ENCODE peak calls at places on chromosomes 3 and 15, in seven cellular contexts. G is spleen, F is neural progenitor cell, K is cardiac muscle cell, X is colonic mucosa, R is upper lobe of left lung, E is GM23338. Q is an unnamed sample. For H3K36me3 and H3K4me1, the result is how much of the 10 kb centered on the place peaks cover.

GRCh38 chr15:28974142-28974541 is 88.4 kb downstream of the APBA2 start:
- DNase-seq in G (peak), F (no peak), K (no peak), X (no peak), R (no peak), E (no peak), Q (no peak)

GRCh38 chr3:104628185-104628789 is 738.4 kb upstream of the ALCAM start:
- DNase-seq in G (no peak), F (peak), K (peak), X (no peak), R (no peak), E (peak), Q (no peak)

GRCh38 chr15:69049976-69050375 is 35.5 kb downstream of the NOX5 start:
- DNase-seq in G (no peak), F (no peak), K (no peak), X (no peak), R (no peak), E (no peak), Q (no peak)

GRCh38 chr15:89129123-89129815 is 41.0 kb downstream of the ABHD2 start:
- DNase-seq in G (peak), F (peak), K (peak), X (peak), R (peak), E (peak), Q (peak)

GRCh38 chr15:66981746-66982145 is 83.7 kb upstream of the SMAD3 start:
- DNase-seq in G (no peak), F (no peak), K (no peak), X (no peak), R (no peak), E (peak), Q (no peak)

GRCh38 chr3:45088959-45089358 is 57.2 kb downstream of the CDCP1 start:
- DNase-seq in G (no peak), F (no peak), K (no peak), X (no peak), R (no peak), E (no peak), Q (no peak)

GRCh38 chr15:80587816-80588456 is 107.2 kb upstream of the ABHD17C start:
- DNase-seq in G (no peak), F (no peak), K (no peak), X (no peak), R (no peak), E (no peak), Q (no peak)

GRCh38 chr15:90580086-90580485 is 50.4 kb downstream of the CRTC3 start:
- DNase-seq in G (no peak), F (no peak), K (peak), X (no peak), R (no peak), E (no peak), Q (no peak)

GRCh38 chr15:45129651-45130129 is at the start of the genes DUOX1 and DUOXA1:
- DNase-seq in G (peak), F (peak), K (peak), X (peak), R (peak), E (peak), Q (peak)

GRCh38 chr3:171654809-171655208 is 155.5 kb downstream of the PLD1 start:
- DNase-seq in G (no peak), F (no peak), K (no peak), X (peak), R (no peak), E (no peak), Q (peak)

GRCh38 chr3:197494366-197495058 is 61.3 kb downstream of the BDH1 start:
- DNase-seq in G (no peak), F (no peak), K (no peak), X (peak), R (no peak), E (no peak), Q (no peak)

GRCh38 chr3:112629425-112629824 is 11.5 kb downstream of the CCDC80 start:
- DNase-seq in G (no peak), F (no peak), K (peak), X (peak), R (peak), E (no peak), Q (peak)

GRCh38 chr3:151101270-151101954 is 15.9 kb downstream of the MED12L start:
- DNase-seq in G (no peak), F (no peak), K (peak), X (no peak), R (no peak), E (no peak), Q (peak)

GRCh38 chr3:69565316-69565715 is 173.9 kb upstream of the MITF start:
- DNase-seq in G (no peak), F (no peak), K (no peak), X (no peak), R (no peak), E (no peak), Q (no peak)

GRCh38 chr3:118501152-118501551 is 533.5 kb downstream of the IGSF11 start:
- DNase-seq in G (no peak), F (peak), K (peak), X (peak), R (peak), E (peak), Q (peak)

GRCh38 chr3:76646921-76647562 is 392.9 kb upstream of the ROBO2 start:
- DNase-seq in G (no peak), F (peak), K (no peak), X (no peak), R (no peak), E (peak), Q (no peak)

GRCh38 chr3:84277822-84278221 is 681.0 kb upstream of the CADM2 start:
- DNase-seq in G (no peak), F (no peak), K (no peak), X (no peak), R (no peak), E (no peak), Q (no peak)

GRCh38 chr3:187973977-187974856 is 179.7 kb upstream of the LPP start:
- DNase-seq in G (no peak), F (no peak), K (no peak), X (no peak), R (no peak), E (no peak), Q (no peak)

GRCh38 chr15:89591834-89592233 is 16.6 kb downstream of the TICRR start:
- DNase-seq in G (no peak), F (peak), K (no peak), X (no peak), R (no peak), E (no peak), Q (no peak)

GRCh38 chr3:156323466-156323865 is 203.1 kb downstream of the KCNAB1 start:
- DNase-seq in G (no peak), F (no peak), K (no peak), X (no peak), R (no peak), E (no peak), Q (no peak)

GRCh38 chr15:70643783-70644125 is 119.6 kb downstream of the UACA start:
- DNase-seq in G (no peak), F (no peak), K (no peak), X (no peak), R (no peak), E (no peak), Q (no peak)

GRCh38 chr15:32959077-32959476 is 235.4 kb downstream of the FMN1 start:
- DNase-seq in G (no peak), F (no peak), K (no peak), X (no peak), R (no peak), E (no peak), Q (no peak)

GRCh38 chr3:111924283-111924682 is 54.5 kb upstream of the ABHD10 start:
- DNase-seq in G (no peak), F (no peak), K (no peak), X (peak), R (peak), E (no peak), Q (peak)

GRCh38 chr3:177300842-177301241 is 103.6 kb upstream of the TBL1XR1 start:
- DNase-seq in G (no peak), F (no peak), K (no peak), X (no peak), R (no peak), E (no peak), Q (no peak)

GRCh38 chr3:69197922-69198540 is 75.6 kb upstream of the LMOD3 start:
- DNase-seq in G (peak), F (no peak), K (no peak), X (no peak), R (no peak), E (no peak), Q (no peak)

GRCh38 chr15:80536231-80536630 is 132.0 kb downstream of the ARNT2 start:
- DNase-seq in G (no peak), F (no peak), K (no peak), X (no peak), R (no peak), E (peak), Q (no peak)

GRCh38 chr3:114623420-114624046 is 329.7 kb downstream of the TIGIT start:
- DNase-seq in G (no peak), F (no peak), K (no peak), X (no peak), R (no peak), E (no peak), Q (no peak)

GRCh38 chr15:93035953-93036810 is 52.8 kb downstream of the RGMA start:
- DNase-seq in G (peak), F (peak), K (peak), X (no peak), R (peak), E (peak), Q (no peak)

GRCh38 chr3:120461416-120461815 is 10.6 kb upstream of the FSTL1 start:
- DNase-seq in G (no peak), F (no peak), K (no peak), X (no peak), R (no peak), E (no peak), Q (no peak)

GRCh38 chr3:44954962-44955361 is 21.0 kb downstream of the ZDHHC3 start:
- DNase-seq in G (no peak), F (no peak), K (no peak), X (no peak), R (peak), E (no peak), Q (no peak)

GRCh38 chr15:79965836-79966630 is 5.0 kb downstream of the BCL2A1 start:
- DNase-seq in G (no peak), F (no peak), K (no peak), X (no peak), R (no peak), E (no peak), Q (no peak)

GRCh38 chr3:74614133-74614967 is at the start of gene CNTN3:
- DNase-seq in G (peak), F (peak), K (peak), X (peak), R (peak), E (peak), Q (no peak)

GRCh38 chr3:150117076-150117475 is 146.4 kb upstream of the PFN2 start:
- DNase-seq in G (no peak), F (no peak), K (no peak), X (no peak), R (no peak), E (no peak), Q (no peak)

GRCh38 chr3:100468676-100469075 is 23.7 kb upstream of the TMEM45A start:
- DNase-seq in G (no peak), F (no peak), K (no peak), X (no peak), R (no peak), E (no peak), Q (no peak)

GRCh38 chr3:73674280-73674679 is 49.5 kb upstream of the PDZRN3 start:
- DNase-seq in G (no peak), F (peak), K (no peak), X (no peak), R (no peak), E (peak), Q (no peak)

GRCh38 chr15:80580107-80580506 is 115.0 kb upstream of the ABHD17C start:
- DNase-seq in G (peak), F (no peak), K (no peak), X (no peak), R (no peak), E (no peak), Q (no peak)

GRCh38 chr15:100735654-100736053 is 133.3 kb downstream of the ASB7 start:
- DNase-seq in G (no peak), F (no peak), K (no peak), X (no peak), R (no peak), E (no peak), Q (no peak)
- H3K36me3 ChIP-seq in G (under half), F (under half), K (under half), X (under half), R (under half), E (under half), Q (under half)

GRCh38 chr15:84988909-84989644 is 7.4 kb downstream of the PDE8A start:
- DNase-seq in G (no peak), F (no peak), K (no peak), X (no peak), R (no peak), E (no peak), Q (no peak)

GRCh38 chr15:84985158-84985557 is 3.5 kb downstream of the PDE8A start:
- DNase-seq in G (no peak), F (no peak), K (no peak), X (no peak), R (no peak), E (no peak), Q (no peak)

GRCh38 chr15:84991313-84991712 is 9.7 kb downstream of the PDE8A start:
- DNase-seq in G (no peak), F (no peak), K (no peak), X (no peak), R (no peak), E (no peak), Q (no peak)

GRCh38 chr15:84992157-84992940 is 10.7 kb downstream of the PDE8A start:
- DNase-seq in G (no peak), F (no peak), K (no peak), X (peak), R (no peak), E (no peak), Q (no peak)

DNA sequence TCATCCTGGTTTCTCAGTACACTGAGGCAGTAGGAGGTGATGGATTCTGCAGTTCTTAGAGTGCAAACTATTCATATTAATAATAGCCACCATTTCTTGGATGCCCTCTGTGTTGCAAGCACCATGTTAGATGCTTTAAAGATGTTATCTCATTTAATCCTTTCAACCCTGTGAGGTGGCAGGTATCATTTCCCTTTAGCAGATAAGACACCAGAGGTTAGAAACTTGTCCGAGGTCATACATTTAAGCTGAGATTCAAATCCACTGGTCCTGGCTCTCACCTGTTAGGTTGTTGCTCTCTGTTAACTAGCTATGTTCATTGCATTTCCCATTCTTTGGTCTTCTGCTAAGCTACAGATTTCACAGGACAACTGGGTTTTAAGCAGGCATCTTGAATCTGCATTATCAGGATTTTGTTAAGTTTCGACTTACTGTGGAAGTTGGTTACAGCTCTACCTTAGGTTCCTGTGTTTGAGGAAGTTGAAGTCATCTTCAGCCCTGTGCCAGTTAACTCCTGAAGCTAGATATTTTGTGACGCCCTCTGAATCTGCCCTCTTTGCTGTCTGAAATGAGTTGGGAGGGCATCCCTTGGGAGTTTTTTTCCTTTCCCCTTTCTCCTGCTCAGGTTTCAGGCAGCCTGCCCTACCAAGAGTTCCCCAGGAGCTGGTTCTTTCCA is 6.4 kb downstream of the PDE8A start:
- DNase-seq in G (no peak), F (no peak), K (no peak), X (no peak), R (no peak), E (no peak), Q (no peak)
- H3K4me1 ChIP-seq in G (under half), F (under half), K (under half), X (under half), R (under half), E (under half), Q (half or more)

GRCh38 chr3:49531218-49531617 is 23.1 kb upstream of the BSN start:
- DNase-seq in G (no peak), F (no peak), K (no peak), X (no peak), R (no peak), E (no peak), Q (no peak)

GRCh38 chr3:49534581-49535495 is 19.4 kb upstream of the BSN start:
- DNase-seq in G (no peak), F (peak), K (no peak), X (no peak), R (no peak), E (peak), Q (no peak)

GRCh38 chr3:49533786-49534519 is 20.3 kb upstream of the BSN start:
- DNase-seq in G (no peak), F (no peak), K (no peak), X (no peak), R (no peak), E (no peak), Q (no peak)

GRCh38 chr3:49531715-49532114 is 22.6 kb upstream of the BSN start:
- DNase-seq in G (no peak), F (no peak), K (no peak), X (no peak), R (no peak), E (no peak), Q (no peak)

DNA sequence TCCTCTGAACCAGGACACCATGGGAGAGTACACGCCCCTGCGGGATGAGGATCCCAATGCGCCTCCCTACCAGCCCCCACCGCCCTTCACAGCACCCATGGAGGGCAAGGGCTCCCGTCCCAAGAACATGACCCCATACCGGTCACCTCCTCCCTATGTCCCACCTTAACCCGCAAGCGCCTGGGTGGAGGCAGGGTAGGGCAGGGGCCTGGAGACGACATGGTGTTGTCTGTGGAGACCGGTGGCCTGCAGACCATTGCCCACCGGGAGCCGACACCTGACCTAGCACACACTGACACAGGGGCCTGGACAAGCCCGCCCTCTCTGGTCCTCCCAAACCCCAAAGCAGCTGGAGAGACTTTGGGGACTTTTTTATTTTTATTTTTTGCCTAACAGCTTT is 21.2 kb upstream of the BSN start:
- DNase-seq in G (no peak), F (no peak), K (no peak), X (no peak), R (no peak), E (no peak), Q (no peak)
- TF ChIP-seq CTCF in G (no peak), F (no peak), K (no peak), X (no peak), R (no peak), E (no peak), Q (no peak)

DNA sequence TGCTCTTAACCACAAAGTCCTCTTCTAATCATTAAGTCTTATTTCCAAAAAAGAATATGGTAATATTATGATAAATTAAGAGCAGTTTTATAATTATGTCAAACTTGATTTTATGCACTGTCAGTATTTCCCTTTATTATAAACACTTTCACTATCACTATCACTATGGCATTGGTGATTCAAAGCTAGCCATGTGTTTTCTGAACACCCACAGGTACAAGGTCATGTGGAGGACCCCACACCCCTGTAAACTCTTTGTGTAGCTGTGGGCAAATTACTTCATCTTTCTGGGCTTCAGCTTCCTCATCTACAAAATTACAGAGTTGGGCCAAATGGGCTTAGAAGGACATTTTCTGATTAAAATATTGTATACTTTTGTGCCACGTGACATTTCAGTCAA is 41.6 kb downstream of the FBXL22 start:
- DNase-seq in G (no peak), F (no peak), K (no peak), X (no peak), R (no peak), E (no peak), Q (no peak)
- H3K36me3 ChIP-seq in G (half or more), F (under half), K (half or more), X (under half), R (half or more), E (under half), Q (half or more)

GRCh38 chr3:63972987-63973386 is 50.3 kb downstream of the PSMD6 start:
- DNase-seq in G (no peak), F (no peak), K (no peak), X (no peak), R (peak), E (no peak), Q (no peak)

GRCh38 chr3:63974451-63974850 is 48.8 kb downstream of the PSMD6 start:
- DNase-seq in G (no peak), F (no peak), K (no peak), X (no peak), R (no peak), E (no peak), Q (no peak)

GRCh38 chr3:63973406-63973805 is 49.9 kb downstream of the PSMD6 start:
- DNase-seq in G (no peak), F (no peak), K (no peak), X (no peak), R (peak), E (no peak), Q (no peak)

GRCh38 chr3:63970596-63971468 is 52.5 kb downstream of the PSMD6 start:
- DNase-seq in G (no peak), F (peak), K (peak), X (peak), R (no peak), E (peak), Q (no peak)

DNA sequence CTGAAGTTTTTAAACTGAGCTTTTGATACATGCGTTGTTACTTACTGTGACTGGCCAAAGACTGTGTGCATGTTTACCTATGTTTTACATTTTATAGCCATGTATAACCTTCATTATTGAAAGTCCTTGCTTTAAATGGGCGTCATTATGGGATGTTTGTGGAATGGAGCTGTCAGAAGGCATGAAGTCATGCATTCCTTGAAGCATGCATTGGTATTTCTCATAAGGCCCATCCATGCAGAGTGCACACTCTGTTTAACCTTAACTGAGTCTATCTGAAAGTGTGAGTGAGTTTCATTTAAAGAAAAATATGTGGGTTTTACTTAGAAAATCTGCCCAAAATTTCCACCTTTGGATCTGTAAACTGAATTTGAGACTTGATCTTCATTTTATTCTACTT is 51.1 kb downstream of the PSMD6 start:
- DNase-seq in G (no peak), F (no peak), K (no peak), X (no peak), R (no peak), E (no peak), Q (no peak)
- H3K4me1 ChIP-seq in G (under half), F (half or more), K (under half), X (under half), R (half or more), E (half or more), Q (under half)

DNA sequence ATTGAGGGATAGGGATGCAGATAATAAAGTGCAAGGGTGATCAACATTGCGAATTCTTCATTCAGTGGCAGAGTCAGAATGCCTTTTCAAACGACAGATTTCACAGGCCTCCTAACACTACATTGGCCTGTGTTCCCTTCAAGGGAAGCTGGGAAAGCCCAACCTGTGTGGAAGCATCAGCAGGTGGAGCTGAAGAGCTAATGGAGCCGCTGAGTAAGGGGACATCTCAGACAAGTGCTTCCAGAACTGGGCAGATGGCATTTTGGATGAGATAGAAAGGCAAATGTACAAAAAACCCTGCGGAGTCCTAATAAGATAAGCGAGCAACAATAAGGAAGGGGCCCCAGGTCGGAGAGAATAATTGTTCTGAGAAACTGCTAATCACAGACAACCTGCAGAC is 8.5 kb upstream of the SLC24A5 start:
- DNase-seq in G (no peak), F (peak), K (peak), X (no peak), R (no peak), E (peak), Q (no peak)
- TF ChIP-seq CTCF in G (no peak), F (peak), K (peak), X (no peak), R (no peak), E (peak), Q (peak)